ENCODE peak calls at places on chromosomes 11 and 22, in eight cellular contexts. H is endodermal cell; O is cardiac muscle cell; U is AG04450; M is A549; K is OCI-LY7; R is stomach; T is CD8-positive, alpha-beta T cell. A is an unnamed sample.

GRCh38 chr11:127058524-127058923 is 58.0 kb upstream of the KIRREL3 start:
- DNase-seq in H (no peak), O (no peak), U (no peak), M (no peak), K (no peak), R (no peak), T (no peak), A (no peak)

GRCh38 chr11:116782728-116783127 is 5.1 kb downstream of the ZPR1 start:
- DNase-seq in H (no peak), O (peak), U (no peak), M (no peak), K (no peak), R (no peak), T (no peak), A (peak)

GRCh38 chr22:50119768-50120251 is 30.0 kb downstream of the MOV10L1 start:
- DNase-seq in H (no peak), O (peak), U (no peak), M (no peak), K (no peak), R (no peak), T (no peak), A (no peak)

GRCh38 chr11:67439321-67440228 is 2.1 kb upstream of the PTPRCAP start:
- DNase-seq in H (peak), O (peak), U (no peak), M (peak), K (no peak), R (peak), T (no peak), A (peak)

GRCh38 chr11:112195906-112196305 is 20.6 kb downstream of the BCO2 start:
- DNase-seq in H (no peak), O (peak), U (no peak), M (peak), K (no peak), R (no peak), T (no peak), A (no peak)

GRCh38 chr11:98029832-98030231 is 990.9 kb upstream of the CNTN5 start:
- DNase-seq in H (no peak), O (no peak), U (no peak), M (no peak), K (no peak), R (no peak), T (no peak), A (no peak)

GRCh38 chr11:19868871-19869270 is 156.2 kb downstream of the NAV2 start:
- DNase-seq in H (no peak), O (peak), U (no peak), M (no peak), K (no peak), R (no peak), T (no peak), A (no peak)

GRCh38 chr11:113884361-113884836 is 9.0 kb upstream of the USP28 start:
- DNase-seq in H (peak), O (peak), U (no peak), M (no peak), K (no peak), R (no peak), T (no peak), A (no peak)

GRCh38 chr11:107988397-107989158 is 20.1 kb upstream of the CUL5 start:
- DNase-seq in H (no peak), O (no peak), U (no peak), M (no peak), K (no peak), R (no peak), T (no peak), A (no peak)

GRCh38 chr11:62752177-62752785 is 1.7 kb downstream of the ZBTB3 start:
- DNase-seq in H (no peak), O (no peak), U (no peak), M (no peak), K (no peak), R (no peak), T (no peak), A (no peak)

GRCh38 chr22:30277547-30278344 is 11.1 kb upstream of the OSM start:
- DNase-seq in H (no peak), O (peak), U (no peak), M (no peak), K (no peak), R (no peak), T (no peak), A (no peak)

GRCh38 chr11:57781529-57781943 is 19.9 kb downstream of the CTNND1 start:
- DNase-seq in H (peak), O (no peak), U (no peak), M (no peak), K (no peak), R (peak), T (no peak), A (no peak)
- H3K4me3 ChIP-seq in H (no peak), O (no peak), U (no peak), M (no peak), K (no peak), R (no peak), T (no peak), A (no peak)

GRCh38 chr22:24400037-24400725 is 27.2 kb upstream of the ADORA2A start:
- DNase-seq in H (no peak), O (no peak), U (no peak), M (no peak), K (no peak), R (no peak), T (no peak), A (peak)

GRCh38 chr22:24404561-24405275 is 22.7 kb upstream of the ADORA2A start:
- DNase-seq in H (peak), O (no peak), U (no peak), M (no peak), K (no peak), R (no peak), T (no peak), A (no peak)

GRCh38 chr22:24400726-24401596 is 26.4 kb upstream of the ADORA2A start:
- DNase-seq in H (no peak), O (no peak), U (no peak), M (no peak), K (peak), R (no peak), T (no peak), A (peak)

GRCh38 chr22:24401824-24402434 is 25.5 kb upstream of the ADORA2A start:
- DNase-seq in H (no peak), O (no peak), U (no peak), M (no peak), K (no peak), R (no peak), T (no peak), A (no peak)

DNA sequence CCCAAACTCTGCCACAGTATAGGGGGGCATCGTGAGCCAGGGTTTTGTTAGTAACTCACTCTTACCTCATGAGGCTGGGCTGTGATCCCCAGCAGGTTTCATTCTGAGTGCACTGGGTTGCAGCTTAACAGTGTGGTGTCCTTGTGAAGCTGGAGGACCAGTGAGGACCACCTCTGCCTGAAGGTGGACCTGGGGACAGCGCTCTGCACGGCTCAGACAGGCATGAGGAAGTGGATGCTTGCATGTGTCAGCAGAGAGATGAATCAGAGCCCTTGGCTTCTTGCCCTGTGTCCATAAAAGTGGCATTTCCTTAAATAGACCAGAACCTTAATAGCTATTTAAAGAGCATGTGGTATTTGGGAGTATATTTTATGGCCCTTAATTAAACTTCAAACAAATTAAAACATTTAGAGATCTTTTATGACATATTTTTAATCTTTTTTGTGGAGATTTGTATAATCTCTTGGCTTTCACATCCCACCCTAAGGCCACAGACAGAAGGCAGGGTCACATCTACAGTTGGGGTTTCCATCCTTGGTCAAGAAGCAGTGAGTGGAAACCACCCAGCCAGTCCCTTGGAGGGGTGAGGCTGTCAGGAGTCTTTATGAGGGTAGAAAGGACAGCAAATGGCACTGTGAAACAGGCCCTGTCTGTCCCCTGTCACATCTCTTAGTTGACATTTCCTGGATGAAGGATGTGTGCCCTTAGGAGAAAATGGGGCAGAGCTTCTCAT is 24.8 kb upstream of the ADORA2A start:
- DNase-seq in H (no peak), O (peak), U (peak), M (peak), K (no peak), R (peak), T (no peak), A (peak)
- TF ChIP-seq CTCF in H (no peak), O (no peak), U (no peak), M (no peak), K (no peak), R (no peak), T (no peak), A (no peak)

GRCh38 chr11:13287681-13288080 is 10.1 kb downstream of the BMAL1 start:
- DNase-seq in H (no peak), O (no peak), U (no peak), M (no peak), K (no peak), R (no peak), T (no peak), A (no peak)

GRCh38 chr11:13287026-13287425 is 9.4 kb downstream of the BMAL1 start:
- DNase-seq in H (no peak), O (no peak), U (no peak), M (no peak), K (no peak), R (no peak), T (peak), A (no peak)

GRCh38 chr11:13289081-13289480 is 11.5 kb downstream of the BMAL1 start:
- DNase-seq in H (peak), O (peak), U (no peak), M (peak), K (no peak), R (no peak), T (no peak), A (no peak)

GRCh38 chr11:13290221-13290980 is 12.8 kb downstream of the BMAL1 start:
- DNase-seq in H (no peak), O (no peak), U (no peak), M (no peak), K (no peak), R (no peak), T (no peak), A (no peak)

GRCh38 chr11:13288375-13289029 is 10.9 kb downstream of the BMAL1 start:
- DNase-seq in H (peak), O (no peak), U (no peak), M (no peak), K (no peak), R (no peak), T (no peak), A (peak)
- H3K4me3 ChIP-seq in H (no peak), O (no peak), U (no peak), M (no peak), K (no peak), R (no peak), T (no peak), A (no peak)

GRCh38 chr11:65497141-65498041 is 1.5 kb upstream of the MALAT1 start:
- DNase-seq in H (peak), O (peak), U (peak), M (peak), K (peak), R (peak), T (peak), A (peak)
- TF ChIP-seq CTCF in H (no peak), O (peak), U (no peak), M (no peak), K (no peak), R (no peak), T (no peak), A (no peak)

DNA sequence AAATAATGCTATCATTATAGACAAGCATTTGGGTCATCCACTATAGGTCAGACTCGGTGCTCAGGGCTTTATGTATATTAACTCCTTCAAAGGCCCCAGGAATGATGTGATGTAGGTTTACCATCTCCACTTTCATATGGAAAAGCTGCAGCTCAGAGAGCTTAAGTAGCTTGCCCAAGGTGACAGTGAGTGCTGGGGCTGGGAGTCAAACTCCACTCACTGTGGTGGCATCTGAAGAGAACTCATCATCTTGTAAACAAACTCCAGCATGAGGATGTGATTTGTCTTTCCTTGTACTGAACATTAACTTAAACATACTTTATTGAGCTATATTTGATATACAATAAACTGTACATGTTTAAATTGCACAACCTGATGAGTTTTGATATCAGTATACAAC is 25.4 kb downstream of the TENM4 start:
- DNase-seq in H (no peak), O (no peak), U (no peak), M (no peak), K (no peak), R (no peak), T (no peak), A (no peak)
- H3K4me3 ChIP-seq in H (no peak), O (no peak), U (no peak), M (no peak), K (no peak), R (no peak), T (no peak), A (no peak)

DNA sequence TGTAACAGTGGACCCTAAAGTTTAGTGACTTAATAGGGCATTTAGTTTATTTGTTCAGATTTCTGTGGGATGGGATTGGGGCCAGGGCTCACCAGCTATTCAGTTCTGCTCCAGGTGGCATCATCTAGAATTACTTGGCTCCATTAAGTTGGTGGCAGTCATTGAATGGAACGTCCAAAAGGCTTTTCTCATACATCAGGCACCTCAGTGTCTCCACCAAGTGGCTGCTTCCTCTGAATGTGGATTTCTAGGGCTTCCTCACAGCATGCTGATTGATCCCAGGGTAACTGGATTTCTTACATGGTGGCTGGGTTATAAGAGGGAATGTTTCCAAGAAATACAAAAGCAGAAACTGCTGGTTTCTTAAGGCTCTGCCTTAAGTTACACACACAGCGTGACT is 34.7 kb downstream of the USP47 start:
- DNase-seq in H (peak), O (no peak), U (no peak), M (peak), K (no peak), R (no peak), T (no peak), A (no peak)
- TF ChIP-seq CTCF in H (peak), O (peak), U (no peak), M (peak), K (peak), R (no peak), T (no peak), A (no peak)